ENCODE peak calls at places on chromosomes 12 and 14, in ten cellular contexts. C is right lobe of liver, P is DND-41, H is A549, G is suprapubic skin, E is left ventricle myocardium inferior, M is SJCRH30, I is Peyer's patch, O is uterus, T is aorta. B is an unnamed sample. For H3K4me1, the result is how much of the 10 kb centered on the place peaks cover.

GRCh38 chr12:13534645-13535398 is 338.3 kb downstream of the EMP1 start:
- DNase-seq in C (peak), P (peak), H (peak), G (peak), E (peak), M (peak), I (peak), O (peak), T (peak), B (peak)

GRCh38 chr12:124650912-124651311 is 83.5 kb upstream of the NCOR2 start:
- DNase-seq in C (no peak), P (no peak), H (no peak), G (no peak), E (no peak), M (peak), I (no peak), O (no peak), T (no peak), B (no peak)

GRCh38 chr12:13536219-13536910 is 339.8 kb downstream of the EMP1 start:
- DNase-seq in C (no peak), P (no peak), H (no peak), G (no peak), E (no peak), M (no peak), I (no peak), O (no peak), T (no peak), B (no peak)

GRCh38 chr14:34302654-34303053 is 159.4 kb downstream of the SPTSSA start:
- DNase-seq in C (no peak), P (no peak), H (no peak), G (no peak), E (no peak), M (peak), I (no peak), O (no peak), T (no peak), B (no peak)

GRCh38 chr14:35420036-35420811 is 15.7 kb upstream of the NFKBIA start:
- DNase-seq in C (no peak), P (no peak), H (no peak), G (no peak), E (no peak), M (no peak), I (no peak), O (no peak), T (no peak), B (no peak)

GRCh38 chr14:54669759-54670630 is 103.1 kb downstream of the SAMD4A start:
- DNase-seq in C (no peak), P (no peak), H (no peak), G (peak), E (no peak), M (no peak), I (no peak), O (peak), T (no peak), B (peak)

GRCh38 chr14:46820291-46820690 is 168.7 kb upstream of the RPL10L start:
- DNase-seq in C (no peak), P (no peak), H (no peak), G (no peak), E (no peak), M (no peak), I (no peak), O (no peak), T (peak), B (no peak)

GRCh38 chr14:75542585-75543091 is 20.4 kb downstream of the BATF start:
- DNase-seq in C (peak), P (peak), H (no peak), G (peak), E (peak), M (no peak), I (no peak), O (peak), T (peak), B (peak)

GRCh38 chr12:18361431-18361830 is 100.1 kb downstream of the PIK3C2G start:
- DNase-seq in C (no peak), P (no peak), H (no peak), G (no peak), E (no peak), M (no peak), I (no peak), O (no peak), T (no peak), B (no peak)

GRCh38 chr12:124385219-124385969 is 90.5 kb downstream of the RFLNA start:
- DNase-seq in C (no peak), P (no peak), H (no peak), G (no peak), E (no peak), M (no peak), I (no peak), O (peak), T (no peak), B (no peak)

GRCh38 chr12:130374083-130374482 is 36.4 kb downstream of the PIWIL1 start:
- DNase-seq in C (no peak), P (no peak), H (no peak), G (no peak), E (no peak), M (no peak), I (no peak), O (no peak), T (no peak), B (no peak)

GRCh38 chr14:73665130-73665529 is 20.3 kb downstream of the DNAL1 start:
- DNase-seq in C (no peak), P (no peak), H (no peak), G (no peak), E (no peak), M (no peak), I (no peak), O (no peak), T (no peak), B (no peak)

GRCh38 chr14:68372363-68372762 is 420.5 kb downstream of the ZFP36L1 start:
- DNase-seq in C (no peak), P (no peak), H (no peak), G (no peak), E (no peak), M (no peak), I (no peak), O (no peak), T (no peak), B (no peak)
- H3K4me1 ChIP-seq in C (under half), P (under half), H (under half), G (half or more), E (under half), M (half or more), I (under half), O (under half), T (under half), B (half or more)

GRCh38 chr12:51512438-51512837 is 78.6 kb upstream of the SCN8A start:
- DNase-seq in C (no peak), P (no peak), H (no peak), G (no peak), E (no peak), M (no peak), I (no peak), O (no peak), T (no peak), B (no peak)

GRCh38 chr12:51505363-51505762 is 80.7 kb downstream of the SLC4A8 start:
- DNase-seq in C (no peak), P (no peak), H (no peak), G (no peak), E (no peak), M (no peak), I (no peak), O (no peak), T (no peak), B (no peak)

GRCh38 chr12:51511546-51512260 is 79.3 kb upstream of the SCN8A start:
- DNase-seq in C (no peak), P (no peak), H (no peak), G (no peak), E (no peak), M (no peak), I (no peak), O (no peak), T (no peak), B (no peak)

GRCh38 chr12:51507188-51507587 is 82.6 kb downstream of the SLC4A8 start:
- DNase-seq in C (no peak), P (no peak), H (no peak), G (no peak), E (no peak), M (no peak), I (no peak), O (no peak), T (no peak), B (no peak)
- H3K4me1 ChIP-seq in C (under half), P (under half), H (under half), G (under half), E (under half), M (under half), I (under half), O (under half), T (under half), B (under half)

GRCh38 chr14:65354715-65355114 is 57.8 kb upstream of the FUT8 start:
- DNase-seq in C (no peak), P (no peak), H (no peak), G (no peak), E (no peak), M (no peak), I (no peak), O (no peak), T (no peak), B (no peak)
- H3K4me1 ChIP-seq in C (under half), P (under half), H (under half), G (under half), E (under half), M (under half), I (under half), O (under half), T (under half), B (under half)

GRCh38 chr12:6956332-6956727 is 5.2 kb downstream of the PTPN6 start:
- DNase-seq in C (no peak), P (no peak), H (no peak), G (no peak), E (no peak), M (no peak), I (no peak), O (no peak), T (peak), B (no peak)
- H3K4me1 ChIP-seq in C (under half), P (under half), H (under half), G (under half), E (half or more), M (under half), I (half or more), O (under half), T (under half), B (half or more)

DNA sequence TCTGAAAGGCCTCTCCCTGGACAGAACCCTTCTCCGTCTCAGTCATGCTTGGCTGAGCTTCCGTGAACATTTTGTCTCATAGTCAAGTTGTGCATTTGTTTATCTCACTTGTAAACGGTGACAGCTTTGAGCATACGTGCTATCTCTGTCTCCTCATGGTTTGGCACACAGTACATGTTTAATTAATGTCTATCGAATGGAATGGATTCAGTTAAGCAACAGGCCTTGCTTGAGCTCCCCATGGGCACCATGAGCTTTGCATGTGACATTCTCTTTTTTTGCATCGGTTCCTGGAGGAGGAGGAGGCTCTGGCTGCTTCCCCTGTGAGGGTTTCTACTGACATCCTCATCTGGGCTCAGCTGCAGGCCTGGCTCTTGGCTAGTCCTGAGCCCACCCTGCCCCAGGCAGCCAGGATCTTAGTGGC is 80.0 kb downstream of the PRIMA1 start:
- DNase-seq in C (no peak), P (no peak), H (no peak), G (no peak), E (no peak), M (no peak), I (no peak), O (no peak), T (no peak), B (no peak)
- H3K4me1 ChIP-seq in C (under half), P (under half), H (under half), G (under half), E (under half), M (under half), I (under half), O (under half), T (under half), B (under half)

GRCh38 chr12:105220929-105221290 is 15.1 kb downstream of the APPL2 start:
- DNase-seq in C (no peak), P (no peak), H (no peak), G (no peak), E (no peak), M (no peak), I (no peak), O (no peak), T (no peak), B (no peak)
- H3K4me1 ChIP-seq in C (under half), P (under half), H (under half), G (half or more), E (half or more), M (under half), I (under half), O (under half), T (under half), B (under half)

GRCh38 chr14:100106661-100107112 is 41.5 kb downstream of the EVL start:
- DNase-seq in C (no peak), P (no peak), H (no peak), G (peak), E (no peak), M (no peak), I (no peak), O (no peak), T (no peak), B (no peak)
- H3K4me1 ChIP-seq in C (under half), P (half or more), H (under half), G (half or more), E (half or more), M (under half), I (under half), O (under half), T (under half), B (half or more)

GRCh38 chr14:24948261-24948847 is 101.6 kb downstream of the STXBP6 start:
- DNase-seq in C (no peak), P (no peak), H (no peak), G (no peak), E (no peak), M (no peak), I (no peak), O (no peak), T (no peak), B (no peak)

GRCh38 chr14:24954037-24954696 is 95.8 kb downstream of the STXBP6 start:
- DNase-seq in C (no peak), P (no peak), H (no peak), G (no peak), E (no peak), M (no peak), I (no peak), O (no peak), T (no peak), B (no peak)

GRCh38 chr14:24954697-24955037 is 95.3 kb downstream of the STXBP6 start:
- DNase-seq in C (no peak), P (no peak), H (no peak), G (no peak), E (no peak), M (no peak), I (no peak), O (no peak), T (no peak), B (no peak)

GRCh38 chr14:24956104-24956503 is 93.8 kb downstream of the STXBP6 start:
- DNase-seq in C (no peak), P (no peak), H (no peak), G (no peak), E (no peak), M (no peak), I (no peak), O (no peak), T (no peak), B (no peak)

GRCh38 chr14:24952851-24953666 is 96.9 kb downstream of the STXBP6 start:
- DNase-seq in C (no peak), P (no peak), H (no peak), G (no peak), E (no peak), M (peak), I (no peak), O (no peak), T (no peak), B (no peak)
- H3K4me1 ChIP-seq in C (under half), P (under half), H (under half), G (under half), E (half or more), M (under half), I (under half), O (under half), T (under half), B (under half)

DNA sequence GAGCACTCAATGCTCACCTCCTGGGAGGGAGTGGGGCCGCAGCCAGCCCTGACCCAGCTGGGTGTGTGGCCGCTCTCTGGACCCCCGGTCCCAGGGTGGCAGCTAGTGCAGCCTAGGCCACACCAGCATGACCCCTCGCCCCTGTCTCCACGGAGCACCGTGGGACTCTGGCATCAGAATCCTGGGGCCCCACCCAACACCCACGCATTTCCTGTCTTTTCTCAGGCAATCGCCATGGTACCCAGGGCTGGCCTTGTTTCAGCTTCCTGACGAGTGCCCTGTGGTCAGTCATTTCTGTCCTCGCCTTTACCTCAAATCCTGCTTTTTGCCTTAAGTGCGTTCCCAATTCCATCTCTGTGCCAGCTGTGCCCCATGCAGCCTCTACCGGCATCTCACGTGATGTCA is 15.9 kb downstream of the PACS2 start:
- DNase-seq in C (no peak), P (no peak), H (no peak), G (no peak), E (no peak), M (no peak), I (peak), O (peak), T (no peak), B (no peak)
- H3K4me1 ChIP-seq in C (under half), P (under half), H (under half), G (under half), E (half or more), M (half or more), I (under half), O (under half), T (under half), B (under half)

B was measured in CD4-positive, CD25-positive, alpha-beta regulatory T cell.